ENCODE peak calls at places on chromosomes 7 and 10, in four cellular contexts. Z is left ventricle myocardium inferior, A is HCT116, E is upper lobe of right lung. R is an unnamed sample.
A peak's percentile ranks its signal among the peaks of the same experiment; 100 is the strongest.

GRCh38 chr7:98399462-98399861 is 1.4 kb downstream of the BAIAP2L1 start:
- DNase-seq in A (no peak), E (no peak), Z (no peak), R (no peak)

GRCh38 chr10:33698028-33698427 is 363.6 kb upstream of the NRP1 start:
- DNase-seq in A (no peak), Z (no peak), E (no peak), R (no peak)

GRCh38 chr10:122087436-122087835 is 98.5 kb downstream of the TACC2 start:
- DNase-seq in E (no peak), A (no peak), Z (no peak), R (no peak)

GRCh38 chr7:111788426-111788825 is 226.1 kb upstream of the IMMP2L start:
- DNase-seq in A (no peak), Z (no peak), E (no peak), R (no peak)

GRCh38 chr10:32166365-32166764 is 110.1 kb upstream of the KIF5B start:
- DNase-seq in Z (no peak), A (no peak), E (no peak), R (no peak)

GRCh38 chr10:90734415-90734814 is 123.4 kb downstream of the HTR7 start:
- DNase-seq in E (no peak), Z (no peak), A (no peak), R (no peak)

GRCh38 chr10:130411496-130412070 is 275.4 kb downstream of the GLRX3 start:
- DNase-seq in E (peak; percentile 28), A (no peak), Z (no peak), R (no peak)

GRCh38 chr10:97683556-97684357 is 3.3 kb downstream of the AVPI1 start:
- DNase-seq in A (no peak), E (no peak), Z (no peak), R (no peak)

GRCh38 chr7:36205844-36206243 is 52.8 kb downstream of the EEPD1 start:
- DNase-seq in E (no peak), A (no peak), Z (no peak), R (no peak)

GRCh38 chr7:132437730-132438129 is 138.5 kb downstream of the PLXNA4 start:
- DNase-seq in Z (no peak), A (no peak), E (no peak), R (peak; percentile 60)

GRCh38 chr7:30910369-30911073 is 1.1 kb upstream of the AQP1 start:
- DNase-seq in E (no peak), Z (no peak), A (no peak), R (no peak)

GRCh38 chr7:129383542-129384132 is 50.6 kb upstream of the STRIP2 start:
- DNase-seq in E (no peak), A (no peak), Z (no peak), R (no peak)
- H3K4me3 ChIP-seq in E (no peak overlapping the region), A (no peak overlapping the region), Z (no peak overlapping the region), R (no peak overlapping the region)

GRCh38 chr7:92200791-92201190 is 21.8 kb upstream of the LRRD1 start:
- DNase-seq in A (no peak), Z (no peak), E (no peak), R (no peak)
- H3K36me3 ChIP-seq in A (no peaks in the 10 kb centered on the region), Z (peaks cover 72% of the 10 kb centered on the region), E (peaks cover 64% of the 10 kb centered on the region), R (peaks cover 51% of the 10 kb centered on the region)

DNA sequence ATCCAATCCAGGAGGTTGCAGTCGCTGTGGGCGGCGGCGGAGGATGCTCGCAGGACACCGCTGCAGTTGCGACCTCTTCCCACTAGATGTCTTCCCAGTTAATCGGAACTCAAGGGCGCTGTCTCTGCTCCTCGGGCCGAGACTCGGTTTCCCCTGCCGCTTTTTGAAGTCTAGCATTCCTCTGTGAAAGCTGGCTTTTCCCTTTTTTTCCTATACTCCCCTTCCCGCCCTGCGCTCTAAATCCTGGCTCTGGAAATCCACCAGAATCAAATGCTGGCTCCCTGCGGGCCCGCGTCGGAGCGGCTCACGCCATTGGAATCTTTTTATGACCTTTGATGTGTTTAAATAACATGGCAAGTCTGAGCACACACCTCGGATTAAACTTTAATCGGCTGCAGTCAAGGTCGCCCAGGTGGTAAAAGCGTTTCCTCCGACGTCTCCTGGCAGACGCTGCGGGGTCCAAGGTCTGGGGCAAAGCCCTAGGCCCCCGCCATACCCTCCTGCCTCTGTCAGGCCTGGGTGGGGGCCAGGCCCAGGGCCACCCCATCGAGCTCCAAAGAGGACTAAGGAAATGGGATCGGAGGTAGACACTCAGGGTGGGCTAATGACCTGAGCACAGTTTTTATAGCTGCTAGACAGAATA is 10.7 kb upstream of the HOXA13 start:
- DNase-seq in A (no peak), E (no peak), Z (no peak), R (no peak)
- H3K4me3 ChIP-seq in A (peak overlapping the region; percentile 43), E (no peak overlapping the region), Z (peak overlapping the region; percentile 51), R (no peak overlapping the region)

DNA sequence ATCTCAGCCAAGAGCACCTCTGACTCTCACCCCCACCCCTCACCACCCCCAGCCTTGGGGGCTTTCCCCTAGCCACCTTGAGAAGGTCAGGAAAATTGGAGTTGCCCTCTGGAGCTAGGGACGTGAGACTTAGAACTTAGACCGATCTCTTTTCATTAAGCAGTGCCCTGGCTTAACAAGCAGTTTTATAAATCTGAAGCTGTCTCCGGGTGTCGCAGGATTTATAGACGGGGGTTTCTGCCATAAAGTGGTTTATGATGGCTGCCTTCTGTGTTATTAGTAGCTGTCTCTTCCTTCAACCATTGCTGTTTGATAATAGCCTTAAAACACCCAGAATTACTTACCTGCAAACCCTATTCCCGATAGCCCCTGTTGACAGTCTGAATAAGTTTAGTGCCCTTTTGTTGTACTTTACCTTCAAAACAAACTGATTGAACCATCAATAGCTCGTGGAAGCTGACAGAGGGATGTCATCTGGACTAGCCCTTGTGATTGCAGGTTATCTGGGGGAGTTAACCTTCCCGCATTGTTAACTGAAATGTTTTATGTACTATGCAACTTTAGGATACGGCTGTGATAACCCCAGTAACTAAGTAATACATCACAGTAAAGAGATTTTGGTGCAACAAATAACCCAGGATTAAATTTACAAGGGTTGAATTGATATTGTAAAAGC is 621.5 kb downstream of the LRMDA start:
- DNase-seq in A (no peak), Z (no peak), E (no peak), R (no peak)
- H3K36me3 ChIP-seq in A (no peaks in the 10 kb centered on the region), Z (no peaks in the 10 kb centered on the region), E (no peaks in the 10 kb centered on the region), R (no peaks in the 10 kb centered on the region)

R was measured in naive thymus-derived CD4-positive, alpha-beta T cell.